ENCODE peak calls at places on chromosomes 16 and 17, in ten cellular contexts. One of them, this sample, is unnamed.

GRCh38 chr17:59107306-59107670 is 608 bp upstream of the TRIM37 start:
- DNase-seq in dorsolateral prefrontal cortex: no peak
- DNase-seq in IMR-90: no peak
- DNase-seq in CD8-positive, alpha-beta memory T cell: no peak
- DNase-seq in A549: no peak
- DNase-seq in AG04450: no peak
- DNase-seq in cardiac muscle cell: no peak
- DNase-seq in aorta: no peak
- DNase-seq in AG10803: no peak
- DNase-seq in endodermal cell: no peak
- DNase-seq in this sample: no peak

GRCh38 chr16:75580-76501 is 2.2 kb upstream of the MPG start:
- DNase-seq in aorta: peak
- DNase-seq in A549: no peak
- DNase-seq in IMR-90: peak
- DNase-seq in dorsolateral prefrontal cortex: no peak
- DNase-seq in cardiac muscle cell: peak
- DNase-seq in AG04450: no peak
- DNase-seq in endodermal cell: peak
- DNase-seq in CD8-positive, alpha-beta memory T cell: peak
- DNase-seq in AG10803: peak
- DNase-seq in this sample: peak

GRCh38 chr16:71846443-71846842 is 667 bp downstream of the ATXN1L start:
- DNase-seq in IMR-90: no peak
- DNase-seq in endodermal cell: peak
- DNase-seq in AG10803: peak
- DNase-seq in dorsolateral prefrontal cortex: no peak
- DNase-seq in A549: no peak
- DNase-seq in AG04450: no peak
- DNase-seq in aorta: no peak
- DNase-seq in cardiac muscle cell: peak
- DNase-seq in CD8-positive, alpha-beta memory T cell: peak
- DNase-seq in this sample: no peak

GRCh38 chr16:50245417-50246298 is 20.7 kb upstream of the ADCY7 start:
- DNase-seq in CD8-positive, alpha-beta memory T cell: peak
- DNase-seq in endodermal cell: peak
- DNase-seq in AG10803: peak
- DNase-seq in IMR-90: peak
- DNase-seq in AG04450: no peak
- DNase-seq in dorsolateral prefrontal cortex: no peak
- DNase-seq in A549: peak
- DNase-seq in cardiac muscle cell: peak
- DNase-seq in aorta: peak
- DNase-seq in this sample: peak

GRCh38 chr17:40341808-40342574 is 22.5 kb downstream of the GJD3 start:
- DNase-seq in aorta: peak
- DNase-seq in AG04450: no peak
- DNase-seq in cardiac muscle cell: peak
- DNase-seq in endodermal cell: peak
- DNase-seq in IMR-90: peak
- DNase-seq in dorsolateral prefrontal cortex: no peak
- DNase-seq in A549: peak
- DNase-seq in AG10803: peak
- DNase-seq in CD8-positive, alpha-beta memory T cell: no peak
- DNase-seq in this sample: peak

GRCh38 chr17:79994602-79995001 is 41.1 kb downstream of the TBC1D16 start:
- DNase-seq in A549: no peak
- DNase-seq in dorsolateral prefrontal cortex: no peak
- DNase-seq in AG10803: no peak
- DNase-seq in aorta: no peak
- DNase-seq in cardiac muscle cell: no peak
- DNase-seq in IMR-90: no peak
- DNase-seq in CD8-positive, alpha-beta memory T cell: no peak
- DNase-seq in endodermal cell: peak
- DNase-seq in AG04450: no peak
- DNase-seq in this sample: no peak

GRCh38 chr17:48995871-48996695 is 1.1 kb upstream of the IGF2BP1 start:
- DNase-seq in A549: peak
- DNase-seq in AG10803: no peak
- DNase-seq in cardiac muscle cell: no peak
- DNase-seq in CD8-positive, alpha-beta memory T cell: no peak
- DNase-seq in AG04450: no peak
- DNase-seq in dorsolateral prefrontal cortex: no peak
- DNase-seq in IMR-90: no peak
- DNase-seq in endodermal cell: peak
- DNase-seq in aorta: no peak
- DNase-seq in this sample: peak

GRCh38 chr16:85252014-85252413 is 139.7 kb upstream of the CIBAR2 start:
- DNase-seq in aorta: no peak
- DNase-seq in CD8-positive, alpha-beta memory T cell: no peak
- DNase-seq in IMR-90: no peak
- DNase-seq in AG10803: no peak
- DNase-seq in dorsolateral prefrontal cortex: no peak
- DNase-seq in AG04450: no peak
- DNase-seq in endodermal cell: no peak
- DNase-seq in A549: no peak
- DNase-seq in cardiac muscle cell: no peak
- DNase-seq in this sample: no peak

GRCh38 chr16:88195021-88195581 is 187.7 kb upstream of the ZNF469 start:
- DNase-seq in AG04450: no peak
- DNase-seq in A549: no peak
- DNase-seq in cardiac muscle cell: no peak
- DNase-seq in CD8-positive, alpha-beta memory T cell: no peak
- DNase-seq in endodermal cell: no peak
- DNase-seq in aorta: no peak
- DNase-seq in AG10803: peak
- DNase-seq in dorsolateral prefrontal cortex: no peak
- DNase-seq in IMR-90: peak
- DNase-seq in this sample: no peak

GRCh38 chr16:10581507-10581906 is 1.1 kb upstream of the EMP2 start:
- DNase-seq in cardiac muscle cell: peak
- DNase-seq in AG04450: no peak
- DNase-seq in CD8-positive, alpha-beta memory T cell: no peak
- DNase-seq in dorsolateral prefrontal cortex: no peak
- DNase-seq in aorta: no peak
- DNase-seq in IMR-90: peak
- DNase-seq in AG10803: peak
- DNase-seq in A549: no peak
- DNase-seq in endodermal cell: no peak
- DNase-seq in this sample: no peak
- H3K4me3 ChIP-seq in cardiac muscle cell: no peak
- H3K4me3 ChIP-seq in AG04450: no peak
- H3K4me3 ChIP-seq in CD8-positive, alpha-beta memory T cell: no peak
- H3K4me3 ChIP-seq in dorsolateral prefrontal cortex: no peak
- H3K4me3 ChIP-seq in aorta: no peak
- H3K4me3 ChIP-seq in IMR-90: no peak
- H3K4me3 ChIP-seq in AG10803: no peak
- H3K4me3 ChIP-seq in A549: no peak
- H3K4me3 ChIP-seq in endodermal cell: no peak
- H3K4me3 ChIP-seq in this sample: no peak

DNA sequence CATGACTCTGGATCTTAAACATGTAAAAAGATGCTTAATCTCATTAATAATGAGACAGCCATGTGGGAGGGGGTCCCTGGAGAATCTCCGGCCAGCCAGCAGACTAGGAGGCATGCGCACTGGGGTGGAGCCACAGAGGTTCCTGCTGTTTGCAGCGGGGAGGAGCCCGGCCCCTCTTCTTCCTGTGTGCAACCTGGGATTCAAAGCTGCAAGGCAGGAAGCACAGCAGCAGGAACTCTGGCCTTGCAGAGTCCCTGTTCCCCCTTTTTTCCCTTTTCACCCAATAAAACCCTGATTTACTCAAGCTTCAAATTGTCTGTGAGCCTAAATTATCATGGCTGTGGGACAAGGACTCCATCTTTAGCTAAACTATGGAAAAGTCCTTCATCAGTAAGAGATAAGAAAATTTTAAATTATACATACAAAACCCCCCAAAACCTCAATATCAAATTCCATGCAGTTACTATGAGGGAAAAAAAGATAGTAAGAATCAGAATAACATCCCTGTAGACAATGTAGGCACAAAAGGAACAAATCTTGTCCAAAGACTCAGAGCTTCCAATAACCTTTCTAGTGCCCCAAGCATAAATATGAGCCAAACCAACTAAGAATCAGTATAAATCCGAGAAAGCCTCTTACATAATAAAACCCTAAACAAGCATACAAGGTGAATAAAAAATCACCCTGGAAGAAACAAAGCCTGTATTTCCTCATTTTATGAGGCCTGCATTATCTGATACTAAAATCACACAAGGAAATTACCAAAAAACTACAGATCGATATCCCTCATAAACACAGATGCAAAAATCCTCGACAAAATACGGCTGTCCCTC is 12.1 kb downstream of the CFDP1 start:
- DNase-seq in A549: no peak
- DNase-seq in IMR-90: peak
- DNase-seq in aorta: peak
- DNase-seq in dorsolateral prefrontal cortex: no peak
- DNase-seq in AG10803: peak
- DNase-seq in endodermal cell: peak
- DNase-seq in CD8-positive, alpha-beta memory T cell: no peak
- DNase-seq in AG04450: no peak
- DNase-seq in cardiac muscle cell: peak
- DNase-seq in this sample: no peak
- H3K4me3 ChIP-seq in A549: no peak
- H3K4me3 ChIP-seq in IMR-90: no peak
- H3K4me3 ChIP-seq in aorta: no peak
- H3K4me3 ChIP-seq in dorsolateral prefrontal cortex: no peak
- H3K4me3 ChIP-seq in AG10803: peak
- H3K4me3 ChIP-seq in endodermal cell: no peak
- H3K4me3 ChIP-seq in CD8-positive, alpha-beta memory T cell: no peak
- H3K4me3 ChIP-seq in AG04450: no peak
- H3K4me3 ChIP-seq in cardiac muscle cell: no peak
- H3K4me3 ChIP-seq in this sample: no peak

GRCh38 chr17:16251556-16251955 is 34.5 kb downstream of the PIGL start:
- DNase-seq in A549: no peak
- DNase-seq in CD8-positive, alpha-beta memory T cell: no peak
- DNase-seq in AG10803: no peak
- DNase-seq in aorta: no peak
- DNase-seq in endodermal cell: no peak
- DNase-seq in dorsolateral prefrontal cortex: no peak
- DNase-seq in IMR-90: no peak
- DNase-seq in cardiac muscle cell: no peak
- DNase-seq in AG04450: no peak
- DNase-seq in this sample: no peak
- H3K4me3 ChIP-seq in A549: no peak
- H3K4me3 ChIP-seq in CD8-positive, alpha-beta memory T cell: no peak
- H3K4me3 ChIP-seq in AG10803: no peak
- H3K4me3 ChIP-seq in aorta: no peak
- H3K4me3 ChIP-seq in endodermal cell: no peak
- H3K4me3 ChIP-seq in dorsolateral prefrontal cortex: no peak
- H3K4me3 ChIP-seq in IMR-90: no peak
- H3K4me3 ChIP-seq in cardiac muscle cell: no peak
- H3K4me3 ChIP-seq in AG04450: no peak
- H3K4me3 ChIP-seq in this sample: no peak

GRCh38 chr16:22073350-22073749 is 19.0 kb upstream of the VWA3A start:
- DNase-seq in AG04450: no peak
- DNase-seq in aorta: no peak
- DNase-seq in IMR-90: peak
- DNase-seq in cardiac muscle cell: peak
- DNase-seq in AG10803: no peak
- DNase-seq in endodermal cell: no peak
- DNase-seq in CD8-positive, alpha-beta memory T cell: no peak
- DNase-seq in dorsolateral prefrontal cortex: no peak
- DNase-seq in A549: no peak
- DNase-seq in this sample: no peak

GRCh38 chr16:22075043-22075757 is 17.1 kb upstream of the VWA3A start:
- DNase-seq in AG10803: no peak
- DNase-seq in dorsolateral prefrontal cortex: no peak
- DNase-seq in A549: no peak
- DNase-seq in cardiac muscle cell: no peak
- DNase-seq in aorta: no peak
- DNase-seq in CD8-positive, alpha-beta memory T cell: no peak
- DNase-seq in endodermal cell: no peak
- DNase-seq in AG04450: peak
- DNase-seq in IMR-90: peak
- DNase-seq in this sample: peak

GRCh38 chr16:22075776-22076175 is 16.6 kb upstream of the VWA3A start:
- DNase-seq in AG10803: no peak
- DNase-seq in CD8-positive, alpha-beta memory T cell: no peak
- DNase-seq in A549: no peak
- DNase-seq in dorsolateral prefrontal cortex: no peak
- DNase-seq in aorta: no peak
- DNase-seq in AG04450: no peak
- DNase-seq in cardiac muscle cell: no peak
- DNase-seq in endodermal cell: no peak
- DNase-seq in IMR-90: peak
- DNase-seq in this sample: no peak

GRCh38 chr16:22070361-22071351 is 21.7 kb upstream of the VWA3A start:
- DNase-seq in CD8-positive, alpha-beta memory T cell: no peak
- DNase-seq in aorta: peak
- DNase-seq in AG04450: no peak
- DNase-seq in IMR-90: peak
- DNase-seq in A549: no peak
- DNase-seq in AG10803: peak
- DNase-seq in dorsolateral prefrontal cortex: no peak
- DNase-seq in cardiac muscle cell: peak
- DNase-seq in endodermal cell: no peak
- DNase-seq in this sample: peak

DNA sequence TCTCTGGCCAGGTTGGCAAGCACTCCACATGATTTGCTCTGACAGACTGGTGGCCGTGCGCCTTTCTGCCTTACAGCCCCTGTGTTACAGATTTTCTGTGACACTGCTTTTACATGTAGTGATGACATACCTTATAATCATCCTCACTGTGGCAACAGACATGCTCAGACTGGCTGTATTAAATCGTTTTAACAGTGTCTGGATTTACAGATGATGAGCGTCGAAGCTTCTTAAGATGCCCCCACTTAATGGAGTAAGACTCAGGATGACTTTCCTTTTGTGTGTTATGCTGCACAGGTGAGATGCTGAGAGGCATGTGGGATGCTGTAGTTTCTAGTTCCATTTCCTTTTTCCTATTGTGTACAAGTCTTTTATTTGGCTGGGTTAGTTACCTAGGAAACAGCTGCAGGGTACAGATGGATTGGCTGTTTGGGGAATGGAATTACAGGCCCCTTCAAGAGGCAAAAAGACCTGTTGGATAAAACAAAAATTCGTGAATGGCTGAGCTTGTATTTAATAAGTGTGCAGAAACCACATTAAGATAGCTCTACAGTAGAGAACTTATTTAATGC is 20.9 kb upstream of the VWA3A start:
- DNase-seq in cardiac muscle cell: peak
- DNase-seq in CD8-positive, alpha-beta memory T cell: no peak
- DNase-seq in A549: no peak
- DNase-seq in aorta: no peak
- DNase-seq in AG10803: no peak
- DNase-seq in IMR-90: no peak
- DNase-seq in AG04450: no peak
- DNase-seq in dorsolateral prefrontal cortex: no peak
- DNase-seq in endodermal cell: no peak
- DNase-seq in this sample: no peak
- H3K4me3 ChIP-seq in cardiac muscle cell: no peak
- H3K4me3 ChIP-seq in CD8-positive, alpha-beta memory T cell: no peak
- H3K4me3 ChIP-seq in A549: no peak
- H3K4me3 ChIP-seq in aorta: no peak
- H3K4me3 ChIP-seq in AG10803: no peak
- H3K4me3 ChIP-seq in IMR-90: no peak
- H3K4me3 ChIP-seq in AG04450: no peak
- H3K4me3 ChIP-seq in dorsolateral prefrontal cortex: no peak
- H3K4me3 ChIP-seq in endodermal cell: no peak
- H3K4me3 ChIP-seq in this sample: no peak